ENCODE peak calls at places on chromosomes 6 and 20, in four cellular contexts. One of them, this sample, is unnamed.
A peak's percentile ranks its signal among the peaks of the same experiment; 100 is the strongest.

GRCh38 chr20:13024581-13024980 is 15.8 kb downstream of the SPTLC3 start:
- DNase-seq in activated T-helper 1 cell treated with Interleukin-2 at 50 U/mL for 16 hours: no peak
- DNase-seq in fibroblast of lung: no peak
- DNase-seq in left colon: no peak
- DNase-seq in this sample: no peak

GRCh38 chr6:56551409-56552120 is 91.1 kb downstream of the DST start:
- DNase-seq in activated T-helper 1 cell treated with Interleukin-2 at 50 U/mL for 16 hours: no peak
- DNase-seq in fibroblast of lung: no peak
- DNase-seq in left colon: no peak
- DNase-seq in this sample: no peak

GRCh38 chr20:5222919-5223634 is 93.7 kb downstream of the PROKR2 start:
- DNase-seq in activated T-helper 1 cell treated with Interleukin-2 at 50 U/mL for 16 hours: peak; percentile 17
- DNase-seq in fibroblast of lung: peak; percentile 46
- DNase-seq in left colon: peak; percentile 36
- DNase-seq in this sample: peak; percentile 81

GRCh38 chr20:24989162-24989561 is 3.4 kb downstream of the APMAP start:
- DNase-seq in activated T-helper 1 cell treated with Interleukin-2 at 50 U/mL for 16 hours: no peak
- DNase-seq in fibroblast of lung: no peak
- DNase-seq in left colon: no peak
- DNase-seq in this sample: no peak

GRCh38 chr6:45411959-45412358 is 34.2 kb upstream of the SUPT3H start:
- DNase-seq in activated T-helper 1 cell treated with Interleukin-2 at 50 U/mL for 16 hours: no peak
- DNase-seq in fibroblast of lung: no peak
- DNase-seq in left colon: no peak
- DNase-seq in this sample: no peak

GRCh38 chr6:167079853-167080297 is 43.0 kb upstream of the CCR6 start:
- DNase-seq in activated T-helper 1 cell treated with Interleukin-2 at 50 U/mL for 16 hours: no peak
- DNase-seq in fibroblast of lung: no peak
- DNase-seq in left colon: peak; percentile 38
- DNase-seq in this sample: peak; percentile 87

GRCh38 chr20:7792131-7792869 is 148.0 kb downstream of the HAO1 start:
- DNase-seq in activated T-helper 1 cell treated with Interleukin-2 at 50 U/mL for 16 hours: no peak
- DNase-seq in fibroblast of lung: peak; percentile 79
- DNase-seq in left colon: no peak
- DNase-seq in this sample: no peak

GRCh38 chr20:38894091-38894847 is 31.9 kb upstream of the FAM83D start:
- DNase-seq in activated T-helper 1 cell treated with Interleukin-2 at 50 U/mL for 16 hours: no peak
- DNase-seq in fibroblast of lung: peak; percentile 3
- DNase-seq in left colon: no peak
- DNase-seq in this sample: no peak

GRCh38 chr6:147310511-147310910 is 106.3 kb downstream of the STXBP5 start:
- DNase-seq in activated T-helper 1 cell treated with Interleukin-2 at 50 U/mL for 16 hours: no peak
- DNase-seq in fibroblast of lung: no peak
- DNase-seq in left colon: no peak
- DNase-seq in this sample: no peak

GRCh38 chr20:56974499-56975250 is 291.8 kb downstream of the BMP7 start:
- DNase-seq in activated T-helper 1 cell treated with Interleukin-2 at 50 U/mL for 16 hours: no peak
- DNase-seq in fibroblast of lung: peak; percentile 42
- DNase-seq in left colon: peak; percentile 38
- DNase-seq in this sample: no peak

GRCh38 chr20:23086056-23086551 is at the start of gene CD93:
- DNase-seq in activated T-helper 1 cell treated with Interleukin-2 at 50 U/mL for 16 hours: no peak
- DNase-seq in fibroblast of lung: peak; percentile 18
- DNase-seq in left colon: no peak
- DNase-seq in this sample: peak; percentile 85

GRCh38 chr20:1155342-1155741 is 29.4 kb downstream of the TMEM74B start:
- DNase-seq in activated T-helper 1 cell treated with Interleukin-2 at 50 U/mL for 16 hours: no peak
- DNase-seq in fibroblast of lung: no peak
- DNase-seq in left colon: no peak
- DNase-seq in this sample: no peak

GRCh38 chr6:133166706-133167105 is 74.5 kb upstream of the EYA4 start:
- DNase-seq in activated T-helper 1 cell treated with Interleukin-2 at 50 U/mL for 16 hours: no peak
- DNase-seq in fibroblast of lung: peak; percentile 26
- DNase-seq in left colon: no peak
- DNase-seq in this sample: no peak

GRCh38 chr6:169529931-169530761 is 171.7 kb downstream of the WDR27 start:
- DNase-seq in activated T-helper 1 cell treated with Interleukin-2 at 50 U/mL for 16 hours: no peak
- DNase-seq in fibroblast of lung: peak; percentile 96
- DNase-seq in left colon: peak; percentile 65
- DNase-seq in this sample: no peak

GRCh38 chr6:1825277-1825676 is 215.6 kb downstream of the FOXC1 start:
- DNase-seq in activated T-helper 1 cell treated with Interleukin-2 at 50 U/mL for 16 hours: no peak
- DNase-seq in fibroblast of lung: no peak
- DNase-seq in left colon: no peak
- DNase-seq in this sample: no peak

GRCh38 chr6:78749326-78749725 is 118.0 kb upstream of the IRAK1BP1 start:
- DNase-seq in activated T-helper 1 cell treated with Interleukin-2 at 50 U/mL for 16 hours: no peak
- DNase-seq in fibroblast of lung: peak; percentile 75
- DNase-seq in left colon: no peak
- DNase-seq in this sample: no peak

GRCh38 chr20:43766395-43766794 is 39.6 kb upstream of the GTSF1L start:
- DNase-seq in activated T-helper 1 cell treated with Interleukin-2 at 50 U/mL for 16 hours: no peak
- DNase-seq in fibroblast of lung: no peak
- DNase-seq in left colon: peak; percentile 42
- DNase-seq in this sample: no peak

GRCh38 chr6:112383191-112383590 is 36.1 kb downstream of the RFPL4B start:
- DNase-seq in activated T-helper 1 cell treated with Interleukin-2 at 50 U/mL for 16 hours: no peak
- DNase-seq in fibroblast of lung: no peak
- DNase-seq in left colon: no peak
- DNase-seq in this sample: no peak

GRCh38 chr6:97468981-97469380 is 186.0 kb upstream of the MMS22L start:
- DNase-seq in activated T-helper 1 cell treated with Interleukin-2 at 50 U/mL for 16 hours: no peak
- DNase-seq in fibroblast of lung: no peak
- DNase-seq in left colon: no peak
- DNase-seq in this sample: no peak

GRCh38 chr6:123402052-123402451 is 234.7 kb downstream of the TRDN start:
- DNase-seq in activated T-helper 1 cell treated with Interleukin-2 at 50 U/mL for 16 hours: no peak
- DNase-seq in fibroblast of lung: no peak
- DNase-seq in left colon: no peak
- DNase-seq in this sample: no peak